ENCODE peak calls at places on chromosomes 11 and 22, in five cellular contexts. B is fibroblast of villous mesenchyme, W is skeletal muscle cell, P is kidney, F is PC-9. C is an unnamed sample.

GRCh38 chr11:60937144-60937527 is 12.9 kb downstream of the TMEM132A start:
- DNase-seq in P (no peak), F (no peak), B (no peak), W (no peak), C (no peak)

GRCh38 chr22:23220485-23221350 is 40.4 kb downstream of the BCR start:
- DNase-seq in F (peak; percentile 37), W (no peak), P (peak; percentile 80), B (peak; percentile 42), C (peak; percentile 62)

GRCh38 chr11:63553759-63554158 is 9.4 kb downstream of the PLAAT2 start:
- DNase-seq in P (no peak), F (no peak), B (peak; percentile 36), W (no peak), C (peak; percentile 88)

GRCh38 chr11:66542362-66542761 is 3.5 kb downstream of the ZDHHC24 start:
- DNase-seq in P (no peak), W (no peak), B (no peak), F (no peak), C (no peak)

GRCh38 chr11:61626580-61627380 is 45.9 kb upstream of the SYT7 start:
- DNase-seq in P (peak; percentile 89), F (peak; percentile 97), W (no peak), B (no peak), C (no peak)

GRCh38 chr11:14554959-14555358 is 34.8 kb upstream of the PSMA1 start:
- DNase-seq in W (peak; percentile 43), F (no peak), P (no peak), B (peak; percentile 97), C (peak; percentile 92)

GRCh38 chr11:20376162-20376561 is 11.4 kb upstream of the PRMT3 start:
- DNase-seq in B (no peak), F (no peak), P (no peak), W (no peak), C (no peak)

GRCh38 chr11:22276535-22276934 is 61.6 kb upstream of the SLC17A6 start:
- DNase-seq in B (no peak), W (no peak), P (no peak), F (no peak), C (no peak)

GRCh38 chr11:65180877-65181568 is 705 bp upstream of the CAPN1 start:
- DNase-seq in W (no peak), B (peak; percentile 74), P (peak; percentile 89), F (peak; percentile 70), C (peak; percentile 28)

GRCh38 chr11:59659981-59660380 is 8.9 kb downstream of the PATL1 start:
- DNase-seq in B (no peak), W (no peak), P (no peak), F (no peak), C (no peak)
- H3K4me3 ChIP-seq in B (no peak overlapping the region), W (no peak overlapping the region), P (no peak overlapping the region), F (no peak overlapping the region), C (no peak overlapping the region)

DNA sequence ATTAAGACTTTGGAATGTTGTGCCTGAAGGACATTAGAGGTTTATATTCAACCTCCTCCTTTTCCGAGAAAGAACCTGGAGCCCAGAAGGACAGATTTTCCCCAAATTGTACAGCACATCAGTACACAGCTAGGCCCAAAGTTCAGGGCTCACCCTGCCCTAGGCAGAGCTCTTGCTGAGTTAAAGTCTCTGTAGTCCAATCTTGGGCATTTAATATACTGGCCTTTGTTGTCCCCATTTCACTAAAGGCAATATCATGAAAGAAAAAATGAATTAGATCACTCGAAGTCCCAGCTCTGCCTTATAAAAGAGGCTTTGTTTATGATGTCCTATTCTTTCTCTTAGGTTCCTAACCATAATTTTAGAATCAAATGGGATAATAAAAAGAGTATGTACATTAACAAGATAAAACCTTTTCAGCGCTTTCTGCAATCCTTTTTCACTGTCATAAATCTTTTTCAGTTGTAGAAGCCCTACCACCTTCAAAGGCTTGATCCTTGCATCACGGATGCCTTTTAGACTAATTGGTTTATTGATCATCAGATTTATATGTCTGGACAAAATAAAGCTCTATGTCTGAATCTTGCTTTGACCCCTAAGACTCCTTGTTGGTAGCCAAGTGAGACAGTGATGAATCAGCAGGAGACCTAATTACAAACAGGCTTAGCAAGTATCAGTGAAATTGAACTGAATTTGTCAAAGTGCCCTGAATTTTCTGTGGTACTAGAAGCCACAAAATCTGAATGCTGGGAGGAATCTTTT is 39.8 kb downstream of the RELT start:
- DNase-seq in B (no peak), W (no peak), P (no peak), F (no peak), C (no peak)
- H3K4me3 ChIP-seq in B (no peak overlapping the region), W (no peak overlapping the region), P (no peak overlapping the region), F (no peak overlapping the region), C (no peak overlapping the region)

GRCh38 chr22:26168199-26168915 is 905 bp upstream of the SEZ6L start:
- DNase-seq in F (no peak), W (no peak), P (no peak), B (no peak), C (no peak)
- H3K4me3 ChIP-seq in F (no peak overlapping the region), W (no peak overlapping the region), P (no peak overlapping the region), B (no peak overlapping the region), C (no peak overlapping the region)

GRCh38 chr11:84437129-84438123 is 1151.3 kb upstream of the CCDC90B start:
- DNase-seq in B (no peak), W (no peak), F (no peak), P (peak; percentile 73), C (no peak)
- H3K4me3 ChIP-seq in B (no peak overlapping the region), W (peak overlapping the region; percentile 31), F (peak overlapping the region; percentile 41), P (peak overlapping the region; percentile 18), C (no peak overlapping the region)

DNA sequence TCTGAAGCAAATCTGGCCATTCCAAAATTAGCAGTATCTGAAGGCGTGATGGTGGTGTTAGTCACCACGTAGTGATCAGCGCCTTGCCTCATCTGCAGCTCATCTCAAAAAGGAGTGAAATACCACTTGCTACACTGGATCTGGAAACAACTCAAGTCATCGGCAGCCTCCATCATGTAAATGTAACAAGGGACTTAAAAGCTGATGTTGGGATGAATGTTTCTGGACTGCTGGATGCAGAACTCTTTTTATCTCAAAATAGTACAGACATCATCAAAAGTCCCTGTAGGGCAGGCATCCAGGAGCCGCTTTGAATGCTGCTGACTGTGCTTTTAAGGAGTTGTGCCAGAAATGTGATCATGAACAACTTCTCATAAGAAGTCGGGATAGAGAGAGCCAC is 14.1 kb upstream of the APLP2 start:
- DNase-seq in F (no peak), P (no peak), B (peak; percentile 28), W (no peak), C (no peak)
- H3K4me3 ChIP-seq in F (no peak overlapping the region), P (no peak overlapping the region), B (no peak overlapping the region), W (no peak overlapping the region), C (no peak overlapping the region)

GRCh38 chr11:68090287-68090686 is 30.9 kb downstream of the CHKA start:
- DNase-seq in B (no peak), P (no peak), W (no peak), F (no peak), C (no peak)
- H3K4me3 ChIP-seq in B (no peak overlapping the region), P (no peak overlapping the region), W (no peak overlapping the region), F (no peak overlapping the region), C (no peak overlapping the region)

GRCh38 chr11:118151421-118151820 is 1.2 kb downstream of the SCN4B start:
- DNase-seq in F (peak; percentile 58), P (no peak), W (no peak), B (no peak), C (no peak)

GRCh38 chr11:118153516-118153915 is 893 bp upstream of the SCN4B start:
- DNase-seq in W (no peak), B (no peak), F (no peak), P (peak; percentile 26), C (no peak)

GRCh38 chr11:118153976-118154375 is 1.4 kb upstream of the SCN4B start:
- DNase-seq in B (no peak), F (no peak), P (peak; percentile 46), W (no peak), C (no peak)

GRCh38 chr11:118152020-118152551 is 537 bp downstream of the SCN4B start:
- DNase-seq in P (peak; percentile 60), B (no peak), W (no peak), F (no peak), C (no peak)

GRCh38 chr11:118152552-118153471 is at the start of gene SCN4B:
- DNase-seq in P (peak; percentile 87), B (peak; percentile 27), F (no peak), W (no peak), C (no peak)
- H3K4me3 ChIP-seq in P (peak within 1 kb of the TSS; percentile 51), B (peak within 1 kb of the TSS; percentile 49), F (no peak within 1 kb of the TSS), W (peak within 1 kb of the TSS; percentile 54), C (no peak within 1 kb of the TSS)

GRCh38 chr11:48019230-48019584 is 38.8 kb downstream of the PTPRJ start:
- DNase-seq in B (no peak), W (no peak), F (no peak), P (no peak), C (no peak)

GRCh38 chr11:48018561-48019229 is 38.3 kb downstream of the PTPRJ start:
- DNase-seq in F (no peak), B (no peak), P (no peak), W (no peak), C (no peak)

GRCh38 chr11:48019597-48019996 is 39.2 kb downstream of the PTPRJ start:
- DNase-seq in B (no peak), F (no peak), W (no peak), P (no peak), C (no peak)

GRCh38 chr11:48022445-48022844 is 42.1 kb downstream of the PTPRJ start:
- DNase-seq in B (no peak), F (no peak), W (no peak), P (no peak), C (no peak)

DNA sequence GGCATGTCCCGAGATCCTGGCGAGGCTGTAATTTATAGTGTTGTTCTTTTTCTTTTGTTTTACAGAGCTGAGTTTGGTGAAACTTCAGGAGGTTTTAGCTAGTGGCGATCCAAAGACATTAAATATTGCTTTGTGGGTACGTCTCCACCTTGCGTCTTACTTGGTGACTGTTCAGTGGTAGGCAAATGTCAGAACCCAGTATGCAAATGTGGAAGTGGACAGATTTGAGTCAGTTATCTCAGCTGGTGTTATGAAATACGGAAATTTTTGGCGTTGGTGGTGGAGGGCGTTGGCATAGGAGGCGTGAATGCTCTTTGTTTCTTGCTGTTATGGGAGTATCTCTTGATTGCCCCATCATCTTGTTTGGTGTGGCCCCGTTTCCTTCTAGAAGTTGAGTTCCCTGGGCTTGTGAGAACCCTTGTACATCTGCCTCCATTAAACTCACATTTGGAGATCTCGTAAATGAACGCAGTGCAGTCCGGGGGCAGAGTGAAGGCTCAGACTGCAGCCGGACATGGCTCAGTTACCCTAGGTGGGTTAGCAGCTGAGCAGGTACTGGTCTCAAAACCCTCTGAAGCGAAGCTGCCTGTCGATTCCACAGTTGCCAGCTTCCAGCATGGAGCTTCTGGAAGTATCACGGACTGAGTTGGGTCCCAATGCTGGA is 39.9 kb downstream of the PTPRJ start:
- DNase-seq in B (no peak), F (no peak), P (no peak), W (no peak), C (no peak)
- H3K4me3 ChIP-seq in B (no peak overlapping the region), F (no peak overlapping the region), P (no peak overlapping the region), W (no peak overlapping the region), C (no peak overlapping the region)